ENCODE peak calls at places on chromosomes 12 and 14, in four cellular contexts. T is pancreas, K is adrenal gland, U is endodermal cell. M is an unnamed sample.
A peak's percentile ranks its signal among the peaks of the same experiment; 100 is the strongest.

GRCh38 chr14:88667555-88668273 is 104.9 kb downstream of the ZC3H14 start:
- DNase-seq in T (peak; percentile 36), K (peak; percentile 72), U (peak; percentile 81), M (peak; percentile 83)

GRCh38 chr12:132948146-132949066 is 7.7 kb downstream of the ZNF605 start:
- DNase-seq in T (no peak), K (no peak), U (peak; percentile 32), M (no peak)

GRCh38 chr12:115338566-115339294 is 654.8 kb upstream of the TBX3 start:
- DNase-seq in T (no peak), K (no peak), U (peak; percentile 48), M (no peak)

GRCh38 chr12:25056486-25057130 is 107.7 kb upstream of the BCAT1 start:
- DNase-seq in T (no peak), K (no peak), U (no peak), M (no peak)

GRCh38 chr12:19759229-19759628 is 319.9 kb downstream of the AEBP2 start:
- DNase-seq in T (no peak), K (no peak), U (no peak), M (no peak)

GRCh38 chr12:46153267-46153872 is 115.5 kb downstream of the SLC38A1 start:
- DNase-seq in T (no peak), K (no peak), U (no peak), M (peak; percentile 65)

GRCh38 chr12:104456950-104457745 is 400 bp downstream of the CHST11 start:
- DNase-seq in T (peak; percentile 61), K (peak; percentile 74), U (peak; percentile 93), M (peak; percentile 64)

GRCh38 chr12:6432991-6433390 is 11.8 kb upstream of the CD27 start:
- DNase-seq in T (no peak), K (no peak), U (peak; percentile 33), M (no peak)

GRCh38 chr14:64422753-64423152 is 34.6 kb downstream of the MTHFD1 start:
- DNase-seq in T (no peak), K (no peak), U (no peak), M (no peak)

GRCh38 chr14:64423987-64424386 is 35.8 kb downstream of the MTHFD1 start:
- DNase-seq in T (no peak), K (no peak), U (no peak), M (no peak)

GRCh38 chr14:64419003-64419402 is 30.9 kb downstream of the MTHFD1 start:
- DNase-seq in T (no peak), K (no peak), U (no peak), M (no peak)

GRCh38 chr14:64422006-64422405 is 33.9 kb downstream of the MTHFD1 start:
- DNase-seq in T (no peak), K (no peak), U (no peak), M (no peak)

DNA sequence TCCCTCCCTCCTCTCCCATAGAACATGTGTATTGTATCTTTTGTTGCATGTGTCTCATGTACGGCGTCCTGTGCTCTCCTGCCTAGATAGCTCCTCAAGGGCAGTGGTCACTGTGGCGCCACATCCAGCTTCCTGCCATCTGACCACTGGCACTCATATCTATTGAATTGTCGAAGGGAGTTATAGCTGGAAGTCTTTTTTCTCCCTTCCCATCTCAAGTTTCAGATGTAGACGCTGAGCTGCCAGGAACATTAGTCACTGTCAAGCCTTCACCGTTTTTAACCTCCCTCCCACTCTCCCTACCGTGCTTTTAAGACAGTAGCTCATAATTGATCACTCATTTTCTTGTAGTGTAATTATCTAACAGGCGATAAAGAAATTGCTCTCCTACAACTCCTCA is 33.0 kb downstream of the MTHFD1 start:
- DNase-seq in T (no peak), K (no peak), U (no peak), M (no peak)
- H3K4me1 ChIP-seq in T (no peaks in the 10 kb centered on the region), K (peaks cover 3% of the 10 kb centered on the region), U (no peaks in the 10 kb centered on the region), M (no peaks in the 10 kb centered on the region)

GRCh38 chr14:69685716-69686115 is 74.3 kb downstream of the SUSD6 start:
- DNase-seq in T (peak; percentile 56), K (peak; percentile 76), U (no peak), M (peak; percentile 72)
- H3K27ac ChIP-seq in T (peak overlapping the region; percentile 24), K (no peak overlapping the region), U (peak overlapping the region; percentile 16), M (peak overlapping the region; percentile 14)

GRCh38 chr12:60836651-60837050 is 1240.8 kb downstream of the SLC16A7 start:
- DNase-seq in T (no peak), K (no peak), U (no peak), M (no peak)

GRCh38 chr12:60844875-60845274 is 1249.0 kb downstream of the SLC16A7 start:
- DNase-seq in T (no peak), K (no peak), U (no peak), M (no peak)

GRCh38 chr12:60847281-60847680 is 1251.5 kb downstream of the SLC16A7 start:
- DNase-seq in T (no peak), K (no peak), U (no peak), M (no peak)

GRCh38 chr12:60845696-60846095 is 1249.9 kb downstream of the SLC16A7 start:
- DNase-seq in T (no peak), K (no peak), U (no peak), M (no peak)

DNA sequence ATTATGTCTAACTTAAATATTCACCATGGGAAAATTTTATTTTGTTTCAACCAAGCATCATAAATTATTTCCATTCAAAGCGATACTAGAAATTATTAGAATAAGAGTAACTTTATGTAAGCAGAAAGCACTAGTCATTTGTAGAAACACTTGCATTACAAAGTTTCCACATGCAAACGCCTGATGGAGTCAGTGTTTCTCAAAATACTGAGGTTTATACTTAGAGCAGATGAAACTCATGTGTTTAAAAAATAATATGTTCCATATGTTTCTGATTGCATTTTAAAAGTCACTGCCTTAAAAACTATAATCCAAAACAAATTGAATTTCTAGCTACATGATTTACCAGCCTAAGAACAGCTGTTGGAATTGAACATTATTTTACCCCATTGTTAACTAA is 1246.3 kb downstream of the SLC16A7 start:
- DNase-seq in T (no peak), K (no peak), U (no peak), M (no peak)
- H3K9me3 ChIP-seq in T (no peaks in the 10 kb centered on the region), K (no peaks in the 10 kb centered on the region), U (peaks cover 7% of the 10 kb centered on the region), M (no peaks in the 10 kb centered on the region)

DNA sequence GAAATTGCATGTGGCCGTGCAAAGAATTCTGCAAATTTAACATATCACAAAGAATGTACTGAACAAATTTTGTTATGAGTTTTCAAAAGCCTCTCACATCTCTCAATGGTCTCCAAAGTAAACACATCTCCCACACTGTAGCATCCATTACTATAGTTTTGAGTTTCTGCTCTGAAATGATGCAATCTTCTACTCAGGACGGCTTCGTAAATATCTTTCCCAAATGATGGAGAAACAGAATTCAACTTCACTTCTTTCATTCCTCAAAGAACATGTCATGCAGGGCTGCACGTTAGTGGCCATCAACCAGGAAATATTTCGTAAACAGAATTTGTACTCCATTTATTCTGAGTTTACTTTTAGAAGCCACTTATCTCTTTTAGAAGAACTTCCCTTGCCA is 17.5 kb downstream of the DUSP6 start:
- DNase-seq in T (no peak), K (no peak), U (no peak), M (no peak)
- H3K4me1 ChIP-seq in T (no peaks in the 10 kb centered on the region), K (peaks cover 3% of the 10 kb centered on the region), U (no peaks in the 10 kb centered on the region), M (peaks cover 21% of the 10 kb centered on the region)

GRCh38 chr12:29781705-29782266 is 2.0 kb downstream of the TMTC1 start:
- DNase-seq in T (no peak), K (no peak), U (no peak), M (no peak)

GRCh38 chr12:29782285-29782820 is 1.4 kb downstream of the TMTC1 start:
- DNase-seq in T (peak; percentile 3), K (no peak), U (no peak), M (peak; percentile 89)

GRCh38 chr12:29783773-29784666 is at the start of gene TMTC1:
- DNase-seq in T (peak; percentile 40), K (peak; percentile 69), U (peak; percentile 95), M (peak; percentile 86)

GRCh38 chr12:29781176-29781575 is 2.6 kb downstream of the TMTC1 start:
- DNase-seq in T (no peak), K (no peak), U (no peak), M (peak; percentile 50)

GRCh38 chr12:29782821-29783772 is 645 bp downstream of the TMTC1 start:
- DNase-seq in T (peak; percentile 3), K (peak; percentile 49), U (peak; percentile 88), M (peak; percentile 65)
- H3K27ac ChIP-seq in T (no peak overlapping the region), K (no peak overlapping the region), U (no peak overlapping the region), M (peak overlapping the region; percentile 95)

GRCh38 chr12:116771651-116772050 is 33.5 kb downstream of the RNFT2 start:
- DNase-seq in T (no peak), K (no peak), U (no peak), M (no peak)
- H3K9me3 ChIP-seq in T (no peaks in the 10 kb centered on the region), K (no peaks in the 10 kb centered on the region), U (no peaks in the 10 kb centered on the region), M (no peaks in the 10 kb centered on the region)

GRCh38 chr12:92403210-92404175 is 257.8 kb upstream of the BTG1 start:
- DNase-seq in T (no peak), K (no peak), U (no peak), M (peak; percentile 63)
- H3K4me1 ChIP-seq in T (no peaks in the 10 kb centered on the region), K (no peaks in the 10 kb centered on the region), U (peaks cover 13% of the 10 kb centered on the region), M (peaks cover 13% of the 10 kb centered on the region)

DNA sequence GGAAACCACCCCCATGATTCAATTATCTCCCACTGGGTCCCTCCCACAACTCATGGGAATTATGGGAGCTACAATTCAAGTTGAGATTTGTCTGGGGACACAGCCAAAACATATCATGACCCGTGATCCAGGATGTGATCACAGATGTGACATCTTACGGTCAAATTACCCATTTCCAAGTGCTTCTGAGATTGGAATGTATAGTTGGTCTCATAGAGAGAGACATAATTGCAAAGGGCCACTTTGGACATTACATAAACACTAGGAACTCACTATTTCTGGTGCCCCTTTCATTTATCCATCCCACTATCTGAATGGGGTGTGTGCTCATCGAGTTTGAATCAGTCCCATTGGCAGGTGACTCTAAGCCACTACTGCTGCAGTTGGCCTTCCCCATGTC is 204.5 kb downstream of the PHLDA1 start:
- DNase-seq in T (no peak), K (no peak), U (no peak), M (no peak)
- H3K27ac ChIP-seq in T (no peak overlapping the region), K (no peak overlapping the region), U (no peak overlapping the region), M (no peak overlapping the region)

GRCh38 chr12:58889557-58889956 is 30.7 kb downstream of the LRIG3 start:
- DNase-seq in T (no peak), K (no peak), U (no peak), M (peak; percentile 76)
- H3K9me3 ChIP-seq in T (no peaks in the 10 kb centered on the region), K (no peaks in the 10 kb centered on the region), U (no peaks in the 10 kb centered on the region), M (no peaks in the 10 kb centered on the region)

DNA sequence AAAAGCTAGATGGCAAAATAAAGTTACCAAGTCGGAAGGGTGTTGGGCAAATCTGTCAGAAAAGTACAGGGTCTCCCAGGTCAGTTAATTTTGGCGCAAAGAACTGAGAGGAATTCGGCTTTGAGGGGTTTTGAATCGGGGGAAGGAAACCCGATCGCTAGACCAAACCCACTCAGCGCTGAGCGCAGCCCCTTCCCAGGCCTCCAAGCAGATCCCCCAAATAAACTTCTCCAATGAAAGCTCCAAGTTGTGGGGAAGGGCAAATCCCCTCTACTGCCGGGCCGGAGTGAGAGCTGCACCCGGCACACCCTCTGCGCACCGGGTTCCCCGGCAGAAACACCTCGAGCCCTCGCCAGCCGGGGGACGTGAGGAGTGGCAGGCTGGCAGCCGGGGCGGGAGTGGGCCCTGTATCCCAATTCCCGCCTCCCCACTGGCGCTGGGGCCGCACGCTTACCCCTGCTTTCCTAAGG is 443 bp downstream of the E2F7 start:
- DNase-seq in T (no peak), K (no peak), U (no peak), M (peak; percentile 66)
- H3K4me1 ChIP-seq in T (no peaks in the 10 kb centered on the region), K (peaks cover 15% of the 10 kb centered on the region), U (no peaks in the 10 kb centered on the region), M (peaks cover 5% of the 10 kb centered on the region)

M was measured in SJCRH30.